ENCODE peak calls at places on chromosomes 5 and 9, in ten cellular contexts. H, E, B, W, P, F, T, O, L and S are unnamed samples.
A peak's percentile ranks its signal among the peaks of the same experiment; 100 is the strongest.

GRCh38 chr5:52339285-52339684 is 448.4 kb upstream of the ITGA1 start:
- DNase-seq in H (no peak), E (no peak), B (no peak), W (no peak), P (no peak), F (no peak), T (no peak), O (no peak), L (no peak), S (no peak)

GRCh38 chr9:76441551-76442322 is 17.2 kb upstream of the GCNT1 start:
- DNase-seq in H (no peak), E (no peak), B (no peak), W (peak; percentile 88), P (no peak), F (no peak), T (no peak), O (peak; percentile 92), L (no peak), S (peak; percentile 67)

GRCh38 chr5:57128325-57128724 is 45.5 kb upstream of the GPBP1 start:
- DNase-seq in H (no peak), E (no peak), B (no peak), W (no peak), P (no peak), F (no peak), T (no peak), O (no peak), L (no peak), S (no peak)

GRCh38 chr5:20248102-20248501 is 260.1 kb upstream of the CDH18 start:
- DNase-seq in H (no peak), E (no peak), B (no peak), W (no peak), P (no peak), F (no peak), T (no peak), O (no peak), L (no peak), S (no peak)

GRCh38 chr5:79567926-79568549 is 44.2 kb upstream of the TENT2 start:
- DNase-seq in H (no peak), E (no peak), B (no peak), W (peak; percentile 49), P (no peak), F (no peak), T (no peak), O (peak; percentile 27), L (no peak), S (no peak)

GRCh38 chr5:151663617-151664322 is 22.9 kb downstream of the SPARC start:
- DNase-seq in H (no peak), E (peak; percentile 60), B (no peak), W (peak; percentile 64), P (peak; percentile 36), F (no peak), T (no peak), O (no peak), L (no peak), S (no peak)

GRCh38 chr5:73727470-73727869 is 101.5 kb downstream of the ARHGEF28 start:
- DNase-seq in H (no peak), E (no peak), B (no peak), W (no peak), P (no peak), F (no peak), T (no peak), O (no peak), L (no peak), S (no peak)

GRCh38 chr5:176844706-176845391 is 34.5 kb downstream of the UNC5A start:
- DNase-seq in H (no peak), E (no peak), B (no peak), W (peak; percentile 43), P (no peak), F (no peak), T (no peak), O (peak; percentile 67), L (no peak), S (no peak)